ENCODE peak calls at places on chromosomes 7 and 10, in nine cellular contexts. B is stimulated activated CD8-positive, alpha-beta memory T cell treated with anti-CD3 and anti-CD28 coated beads, Interleukin-2, amount 100 ng/mL, for 1 hour; S is activated CD4-positive, alpha-beta T cell treated with anti-CD3 and anti-CD28 coated beads, Interleukin-2, amount 50 U/mL, for 4 hours; F is H54; Z is progenitor cell of endocrine pancreas; P is brain pericyte; T is iris pigment epithelial cell; G is adrenal gland; V is IMR-90. U is an unnamed sample.

GRCh38 chr7:39851466-39852045 is 98.5 kb upstream of the CDK13 start:
- DNase-seq in B (no peak), S (no peak), F (no peak), Z (no peak), P (no peak), T (no peak), G (no peak), V (no peak), U (no peak)

GRCh38 chr10:113268186-113268585 is 284.7 kb upstream of the HABP2 start:
- DNase-seq in B (no peak), S (no peak), F (no peak), Z (no peak), P (no peak), T (peak; percentile 30), G (no peak), V (peak; percentile 1), U (no peak)

GRCh38 chr10:122170802-122171201 is 100.3 kb upstream of the BTBD16 start:
- DNase-seq in B (no peak), S (no peak), F (no peak), Z (no peak), P (no peak), T (no peak), G (no peak), V (no peak), U (no peak)

GRCh38 chr7:117810642-117811512 is 62.4 kb downstream of the CTTNBP2 start:
- DNase-seq in B (no peak), S (no peak), F (no peak), Z (no peak), P (no peak), T (peak; percentile 74), G (no peak), V (peak; percentile 83), U (no peak)

GRCh38 chr7:471866-472639 is 47.6 kb downstream of the PDGFA start:
- DNase-seq in B (no peak), S (no peak), F (peak; percentile 94), Z (no peak), P (peak; percentile 50), T (peak; percentile 97), G (peak; percentile 78), V (peak; percentile 98), U (no peak)

GRCh38 chr10:78319371-78319770 is 285.7 kb downstream of the RPS24 start:
- DNase-seq in B (no peak), S (no peak), F (no peak), Z (peak; percentile 4), P (no peak), T (no peak), G (no peak), V (no peak), U (no peak)

GRCh38 chr10:59176241-59177030 is at the start of gene PHYHIPL:
- DNase-seq in B (no peak), S (no peak), F (no peak), Z (peak; percentile 28), P (no peak), T (no peak), G (peak; percentile 45), V (no peak), U (no peak)

GRCh38 chr10:91032614-91033248 is 111.8 kb upstream of the ANKRD1 start:
- DNase-seq in B (no peak), S (no peak), F (no peak), Z (no peak), P (no peak), T (peak; percentile 71), G (peak; percentile 52), V (peak; percentile 22), U (no peak)

GRCh38 chr7:27182285-27182827 is 2.7 kb downstream of the HOXA11 start:
- DNase-seq in B (no peak), S (no peak), F (no peak), Z (no peak), P (no peak), T (no peak), G (no peak), V (no peak), U (no peak)

GRCh38 chr10:119211625-119212441 is 4.5 kb downstream of the GRK5 start:
- DNase-seq in B (no peak), S (no peak), F (no peak), Z (no peak), P (no peak), T (peak; percentile 63), G (no peak), V (no peak), U (no peak)

GRCh38 chr7:142516038-142516501 is 233.2 kb upstream of the PRSS1 start:
- DNase-seq in B (no peak), S (no peak), F (peak; percentile 30), Z (no peak), P (no peak), T (peak; percentile 68), G (no peak), V (peak; percentile 72), U (peak; percentile 72)

GRCh38 chr10:6722616-6723004 is 142.5 kb upstream of the PRKCQ start:
- DNase-seq in B (no peak), S (no peak), F (no peak), Z (no peak), P (no peak), T (peak; percentile 31), G (no peak), V (peak; percentile 62), U (peak; percentile 34)

GRCh38 chr10:5996696-5997095 is 19.4 kb upstream of the IL15RA start:
- DNase-seq in B (no peak), S (no peak), F (no peak), Z (no peak), P (no peak), T (no peak), G (no peak), V (no peak), U (no peak)

GRCh38 chr7:123034106-123034505 is 38.6 kb upstream of the TAS2R16 start:
- DNase-seq in B (no peak), S (no peak), F (no peak), Z (no peak), P (no peak), T (no peak), G (no peak), V (no peak), U (no peak)

GRCh38 chr7:139745330-139746143 is 32.3 kb downstream of the HIPK2 start:
- DNase-seq in B (no peak), S (no peak), F (no peak), Z (no peak), P (peak; percentile 92), T (no peak), G (no peak), V (no peak), U (no peak)

GRCh38 chr7:157785021-157785441 is 448.2 kb downstream of the DNAJB6 start:
- DNase-seq in B (no peak), S (no peak), F (no peak), Z (no peak), P (no peak), T (peak; percentile 4), G (no peak), V (no peak), U (no peak)

GRCh38 chr10:111973826-111974225 is 209.7 kb downstream of the GPAM start:
- DNase-seq in B (no peak), S (no peak), F (no peak), Z (no peak), P (no peak), T (no peak), G (no peak), V (no peak), U (no peak)

GRCh38 chr7:2441430-2442058 is 34.7 kb downstream of the GRIFIN start:
- DNase-seq in B (no peak), S (no peak), F (no peak), Z (no peak), P (no peak), T (no peak), G (no peak), V (no peak), U (no peak)

GRCh38 chr10:125850766-125851731 is 27.7 kb downstream of the BCCIP start:
- DNase-seq in B (no peak), S (no peak), F (no peak), Z (no peak), P (no peak), T (no peak), G (no peak), V (no peak), U (no peak)

GRCh38 chr7:25469669-25470068 is 241.4 kb upstream of the NPVF start:
- DNase-seq in B (no peak), S (no peak), F (no peak), Z (no peak), P (no peak), T (no peak), G (no peak), V (no peak), U (peak; percentile 31)

GRCh38 chr7:34190299-34190698 is 285.0 kb downstream of the BMPER start:
- DNase-seq in B (no peak), S (no peak), F (no peak), Z (no peak), P (no peak), T (no peak), G (no peak), V (no peak), U (no peak)

GRCh38 chr10:121926669-121927360 is 1.0 kb downstream of the ATE1 start:
- DNase-seq in B (no peak), S (peak; percentile 3), F (no peak), Z (no peak), P (no peak), T (peak; percentile 46), G (no peak), V (no peak), U (no peak)

GRCh38 chr7:94338921-94339371 is 55.7 kb upstream of the COL1A2 start:
- DNase-seq in B (no peak), S (no peak), F (peak; percentile 12), Z (no peak), P (no peak), T (peak; percentile 79), G (no peak), V (peak; percentile 83), U (no peak)

GRCh38 chr10:1050145-1050544 is 1.2 kb upstream of the IDI1 start:
- DNase-seq in B (no peak), S (no peak), F (no peak), Z (no peak), P (no peak), T (peak; percentile 37), G (peak; percentile 58), V (peak; percentile 42), U (no peak)

GRCh38 chr10:131166486-131166885 is 145.0 kb downstream of the TCERG1L start:
- DNase-seq in B (no peak), S (no peak), F (no peak), Z (no peak), P (no peak), T (no peak), G (no peak), V (no peak), U (no peak)

GRCh38 chr10:103696411-103697145 is 158.8 kb downstream of the SH3PXD2A start:
- DNase-seq in B (peak; percentile 30), S (peak; percentile 75), F (peak; percentile 100), Z (no peak), P (no peak), T (peak; percentile 96), G (peak; percentile 60), V (peak; percentile 92), U (peak; percentile 75)

U was measured in PC-9.